ENCODE peak calls at places on chromosomes 12 and 14, in five cellular contexts. One of them, this sample, is unnamed.

GRCh38 chr14:85276829-85277228 is 253.1 kb upstream of the FLRT2 start:
- DNase-seq in neuronal stem cell: no peak
- DNase-seq in trophoblast cell: no peak
- DNase-seq in H9: no peak
- DNase-seq in H1: no peak
- DNase-seq in this sample: no peak

GRCh38 chr12:132171968-132172521 is 27.8 kb downstream of the NOC4L start:
- DNase-seq in neuronal stem cell: no peak
- DNase-seq in trophoblast cell: no peak
- DNase-seq in H9: no peak
- DNase-seq in H1: no peak
- DNase-seq in this sample: no peak

GRCh38 chr14:81471062-81471461 is 62.6 kb downstream of the SEL1L start:
- DNase-seq in neuronal stem cell: no peak
- DNase-seq in trophoblast cell: no peak
- DNase-seq in H9: no peak
- DNase-seq in H1: no peak
- DNase-seq in this sample: no peak

GRCh38 chr14:75578786-75579781 is 664 bp downstream of the FLVCR2 start:
- DNase-seq in neuronal stem cell: peak; percentile 8
- DNase-seq in trophoblast cell: peak; percentile 55
- DNase-seq in H9: no peak
- DNase-seq in H1: no peak
- DNase-seq in this sample: peak; percentile 77

GRCh38 chr12:109264095-109264942 is 44.8 kb downstream of the FOXN4 start:
- DNase-seq in neuronal stem cell: peak; percentile 75
- DNase-seq in trophoblast cell: peak; percentile 86
- DNase-seq in H9: peak; percentile 96
- DNase-seq in H1: peak; percentile 93
- DNase-seq in this sample: peak; percentile 43

GRCh38 chr12:58309806-58310205 is 368.4 kb downstream of the ATP23 start:
- DNase-seq in neuronal stem cell: no peak
- DNase-seq in trophoblast cell: no peak
- DNase-seq in H9: no peak
- DNase-seq in H1: no peak
- DNase-seq in this sample: peak; percentile 14

GRCh38 chr12:80101126-80101525 is 1.8 kb downstream of the OTOGL start:
- DNase-seq in neuronal stem cell: no peak
- DNase-seq in trophoblast cell: no peak
- DNase-seq in H9: no peak
- DNase-seq in H1: no peak
- DNase-seq in this sample: peak; percentile 57

GRCh38 chr12:68350753-68351152 is 18.6 kb upstream of the MDM1 start:
- DNase-seq in neuronal stem cell: no peak
- DNase-seq in trophoblast cell: no peak
- DNase-seq in H9: no peak
- DNase-seq in H1: no peak
- DNase-seq in this sample: no peak

GRCh38 chr12:65967696-65968095 is 143.4 kb downstream of the HMGA2 start:
- DNase-seq in neuronal stem cell: no peak
- DNase-seq in trophoblast cell: no peak
- DNase-seq in H9: no peak
- DNase-seq in H1: no peak
- DNase-seq in this sample: no peak

GRCh38 chr12:89259831-89260230 is 92.5 kb downstream of the DUSP6 start:
- DNase-seq in neuronal stem cell: no peak
- DNase-seq in trophoblast cell: no peak
- DNase-seq in H9: no peak
- DNase-seq in H1: no peak
- DNase-seq in this sample: no peak

GRCh38 chr12:4379410-4379809 is at the start of gene FGF23:
- DNase-seq in neuronal stem cell: peak; percentile 63
- DNase-seq in trophoblast cell: no peak
- DNase-seq in H9: peak; percentile 96
- DNase-seq in H1: peak; percentile 75
- DNase-seq in this sample: peak; percentile 10

GRCh38 chr14:64625363-64626232 is 75.8 kb downstream of the PPP1R36 start:
- DNase-seq in neuronal stem cell: no peak
- DNase-seq in trophoblast cell: no peak
- DNase-seq in H9: no peak
- DNase-seq in H1: no peak
- DNase-seq in this sample: no peak

GRCh38 chr12:13205809-13206559 is 9.5 kb downstream of the EMP1 start:
- DNase-seq in neuronal stem cell: no peak
- DNase-seq in trophoblast cell: no peak
- DNase-seq in H9: no peak
- DNase-seq in H1: no peak
- DNase-seq in this sample: peak; percentile 95

DNA sequence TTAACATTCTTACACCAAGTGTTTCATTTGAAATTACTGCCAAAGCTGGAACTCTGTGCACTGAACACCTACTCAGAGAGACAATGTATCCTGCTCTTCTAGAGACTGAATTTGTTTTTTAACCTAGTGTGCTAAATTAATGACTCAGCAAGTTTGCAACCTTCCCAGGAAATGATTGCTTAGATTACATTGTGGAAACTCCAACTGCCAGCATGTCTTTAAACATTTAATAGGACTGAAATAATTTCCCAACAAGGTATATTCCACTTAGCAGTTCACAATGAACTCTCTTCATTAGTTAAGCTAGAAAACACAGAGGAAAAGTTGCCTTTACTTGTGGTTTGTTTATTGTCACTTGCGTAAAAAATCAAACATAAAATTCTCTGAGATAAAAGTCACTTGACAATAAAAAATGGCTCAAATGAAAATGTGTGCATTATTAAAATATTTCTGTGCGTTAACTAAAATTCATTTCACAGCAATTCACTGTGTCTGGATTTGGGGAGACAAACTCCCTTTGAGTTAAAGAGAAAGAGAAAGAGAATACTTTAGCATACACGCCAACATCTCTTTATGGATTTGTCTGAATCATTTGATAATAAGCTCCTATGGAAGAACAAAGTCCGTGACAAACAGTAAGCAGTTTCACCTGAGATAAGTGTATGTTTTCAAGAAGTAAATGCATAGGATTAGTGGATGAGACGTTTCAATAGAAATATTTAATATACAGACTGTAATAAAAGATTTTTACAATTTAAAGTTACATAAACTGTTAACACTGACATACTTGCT is 284.0 kb downstream of the PRKD1 start:
- DNase-seq in neuronal stem cell: no peak
- DNase-seq in trophoblast cell: no peak
- DNase-seq in H9: no peak
- DNase-seq in H1: no peak
- DNase-seq in this sample: peak; percentile 47
- H2BK12ac ChIP-seq in neuronal stem cell: no peak overlapping the region
- H2BK12ac ChIP-seq in trophoblast cell: no peak overlapping the region
- H2BK12ac ChIP-seq in H9: no peak overlapping the region
- H2BK12ac ChIP-seq in H1: no peak overlapping the region
- H2BK12ac ChIP-seq in this sample: no peak overlapping the region

GRCh38 chr14:54353694-54354093 is 43.1 kb upstream of the CDKN3 start:
- DNase-seq in neuronal stem cell: no peak
- DNase-seq in trophoblast cell: no peak
- DNase-seq in H9: no peak
- DNase-seq in H1: peak; percentile 31
- DNase-seq in this sample: no peak
- H2BK12ac ChIP-seq in neuronal stem cell: no peak overlapping the region
- H2BK12ac ChIP-seq in trophoblast cell: no peak overlapping the region
- H2BK12ac ChIP-seq in H9: no peak overlapping the region
- H2BK12ac ChIP-seq in H1: no peak overlapping the region
- H2BK12ac ChIP-seq in this sample: peak overlapping the region; percentile 4

GRCh38 chr12:98062464-98063245 is 452.7 kb upstream of the TMPO start:
- DNase-seq in neuronal stem cell: no peak
- DNase-seq in trophoblast cell: no peak
- DNase-seq in H9: no peak
- DNase-seq in H1: no peak
- DNase-seq in this sample: no peak

GRCh38 chr12:98060421-98060820 is 455.0 kb upstream of the TMPO start:
- DNase-seq in neuronal stem cell: no peak
- DNase-seq in trophoblast cell: no peak
- DNase-seq in H9: no peak
- DNase-seq in H1: no peak
- DNase-seq in this sample: no peak

GRCh38 chr12:98059659-98060343 is 455.6 kb upstream of the TMPO start:
- DNase-seq in neuronal stem cell: no peak
- DNase-seq in trophoblast cell: no peak
- DNase-seq in H9: no peak
- DNase-seq in H1: no peak
- DNase-seq in this sample: no peak

GRCh38 chr12:98066251-98066650 is 449.1 kb upstream of the TMPO start:
- DNase-seq in neuronal stem cell: no peak
- DNase-seq in trophoblast cell: no peak
- DNase-seq in H9: no peak
- DNase-seq in H1: no peak
- DNase-seq in this sample: no peak

DNA sequence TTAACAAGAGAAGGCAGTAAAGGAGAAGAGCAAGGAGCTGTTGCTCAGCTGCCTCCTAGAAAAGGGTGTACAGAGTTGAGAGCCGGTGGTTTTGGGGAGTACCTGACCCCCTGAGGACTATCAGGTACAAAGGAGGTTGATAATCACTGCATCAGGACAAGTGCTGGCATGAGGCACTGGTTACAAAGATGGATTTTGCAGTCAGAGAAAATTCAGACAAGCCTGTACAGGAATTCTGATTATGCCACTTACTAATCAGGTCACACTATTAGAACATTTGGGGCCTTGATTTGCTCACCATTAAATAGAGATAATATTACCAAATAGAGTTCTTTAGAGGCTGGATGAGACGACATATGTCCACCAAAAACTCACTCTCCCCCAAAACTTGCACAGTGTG is 450.9 kb upstream of the TMPO start:
- DNase-seq in neuronal stem cell: no peak
- DNase-seq in trophoblast cell: no peak
- DNase-seq in H9: no peak
- DNase-seq in H1: no peak
- DNase-seq in this sample: no peak
- H2BK12ac ChIP-seq in neuronal stem cell: no peak overlapping the region
- H2BK12ac ChIP-seq in trophoblast cell: no peak overlapping the region
- H2BK12ac ChIP-seq in H9: no peak overlapping the region
- H2BK12ac ChIP-seq in H1: no peak overlapping the region
- H2BK12ac ChIP-seq in this sample: no peak overlapping the region

DNA sequence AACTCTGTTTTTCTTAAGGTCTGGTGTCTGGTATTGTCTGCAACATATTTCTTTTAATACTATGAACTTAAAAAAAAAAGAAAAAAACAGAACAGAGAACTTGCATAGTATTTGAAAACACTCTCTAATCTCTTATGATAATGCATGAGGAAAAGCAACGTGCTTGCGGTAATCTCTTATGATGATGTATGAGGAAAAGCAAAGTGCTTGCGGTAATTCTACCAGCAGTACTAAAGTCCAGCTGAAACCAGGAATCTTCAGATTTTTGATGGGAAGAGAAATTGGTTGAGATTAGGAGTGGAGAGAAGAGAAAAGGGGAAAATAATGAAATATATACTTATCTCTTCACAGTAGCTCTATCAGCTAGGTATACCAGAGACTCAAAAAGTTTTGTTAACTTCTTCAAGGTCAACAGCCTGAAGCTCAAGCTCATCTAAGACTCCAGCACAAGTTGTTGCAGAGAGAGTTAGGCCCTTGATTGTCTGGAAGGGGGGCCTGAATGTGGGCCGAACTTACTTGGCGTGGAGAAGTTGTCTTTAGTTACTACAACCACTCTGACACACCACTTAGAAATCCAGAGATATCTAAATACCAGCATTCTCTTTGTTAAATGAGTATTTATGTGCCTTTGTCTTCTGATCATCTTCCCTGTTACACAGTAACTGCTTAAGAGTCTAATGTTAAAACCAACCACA is 240.4 kb downstream of the PRKD1 start:
- DNase-seq in neuronal stem cell: no peak
- DNase-seq in trophoblast cell: no peak
- DNase-seq in H9: no peak
- DNase-seq in H1: no peak
- DNase-seq in this sample: no peak
- H2BK12ac ChIP-seq in neuronal stem cell: no peak overlapping the region
- H2BK12ac ChIP-seq in trophoblast cell: no peak overlapping the region
- H2BK12ac ChIP-seq in H9: no peak overlapping the region
- H2BK12ac ChIP-seq in H1: no peak overlapping the region
- H2BK12ac ChIP-seq in this sample: no peak overlapping the region

DNA sequence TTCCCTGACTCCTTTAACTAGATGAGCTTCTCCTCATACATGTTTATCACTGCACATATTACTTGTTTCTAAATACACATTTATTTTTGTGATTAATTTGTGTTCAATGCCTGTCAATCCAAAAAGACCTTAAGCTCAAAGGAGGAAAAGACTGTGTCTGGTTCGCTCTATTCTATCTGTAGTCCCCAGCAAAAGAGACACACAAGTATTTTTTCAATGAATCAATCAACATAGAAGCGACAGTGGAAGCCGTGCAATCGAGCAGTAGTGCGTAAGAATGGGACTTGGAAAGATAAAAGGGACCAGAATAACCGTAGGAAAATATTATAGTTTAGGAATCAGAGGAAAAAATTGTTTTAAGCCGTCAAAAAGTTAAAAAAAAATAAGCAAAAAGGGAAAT is 951 bp downstream of the WDHD1 start:
- DNase-seq in neuronal stem cell: no peak
- DNase-seq in trophoblast cell: no peak
- DNase-seq in H9: no peak
- DNase-seq in H1: no peak
- DNase-seq in this sample: no peak
- H2BK12ac ChIP-seq in neuronal stem cell: no peak overlapping the region
- H2BK12ac ChIP-seq in trophoblast cell: no peak overlapping the region
- H2BK12ac ChIP-seq in H9: no peak overlapping the region
- H2BK12ac ChIP-seq in H1: no peak overlapping the region
- H2BK12ac ChIP-seq in this sample: no peak overlapping the region

This sample was measured in mesenchymal stem cell.